ENCODE peak calls at places on chromosomes 11 and 22, in four cellular contexts. B is endodermal cell; L is aorta; H is CD4-positive, CD25-positive, alpha-beta regulatory T cell. O is an unnamed sample.
A peak's percentile ranks its signal among the peaks of the same experiment; 100 is the strongest.

GRCh38 chr11:117876341-117877119 is at the start of gene FXYD6:
- DNase-seq in B (peak; percentile 90), L (no peak), H (no peak), O (no peak)

GRCh38 chr22:22380098-22381030 is 128.2 kb downstream of the ZNF280B start:
- DNase-seq in B (peak; percentile 88), L (no peak), H (no peak), O (no peak)

GRCh38 chr22:45246060-45246985 is 5.6 kb upstream of the KIAA0930 start:
- DNase-seq in B (peak; percentile 70), L (peak; percentile 78), H (no peak), O (no peak)

GRCh38 chr11:113796663-113797259 is 17.2 kb downstream of the CLDN25 start:
- DNase-seq in B (peak; percentile 48), L (no peak), H (no peak), O (no peak)

GRCh38 chr11:19349340-19350025 is 108.7 kb upstream of the E2F8 start:
- DNase-seq in B (no peak), L (no peak), H (no peak), O (no peak)

GRCh38 chr11:43508511-43508918 is 149.8 kb downstream of the TTC17 start:
- DNase-seq in B (peak; percentile 66), L (no peak), H (no peak), O (no peak)

GRCh38 chr11:97325693-97326092 is 935.9 kb downstream of the JRKL start:
- DNase-seq in B (peak; percentile 52), L (no peak), H (no peak), O (no peak)

GRCh38 chr11:111764621-111765020 is 1.6 kb downstream of the PPP2R1B start:
- DNase-seq in B (no peak), L (no peak), H (no peak), O (no peak)

GRCh38 chr11:61881397-61881796 is 9.9 kb downstream of the FADS3 start:
- DNase-seq in B (peak; percentile 69), L (no peak), H (no peak), O (no peak)

GRCh38 chr22:17741866-17742527 is 32.3 kb downstream of the BID start:
- DNase-seq in B (no peak), L (no peak), H (no peak), O (no peak)

GRCh38 chr11:129435499-129436245 is 60.0 kb downstream of the BARX2 start:
- DNase-seq in B (no peak), L (no peak), H (no peak), O (no peak)

GRCh38 chr22:40261783-40262182 is 84.1 kb downstream of the TNRC6B start:
- DNase-seq in B (no peak), L (no peak), H (no peak), O (no peak)

GRCh38 chr11:129326921-129327320 is 48.7 kb upstream of the BARX2 start:
- DNase-seq in B (no peak), L (no peak), H (no peak), O (no peak)

GRCh38 chr22:19805821-19806212 is 45.2 kb downstream of the TBX1 start:
- DNase-seq in B (peak; percentile 21), L (no peak), H (no peak), O (peak; percentile 23)

GRCh38 chr11:96050435-96051182 is 126.7 kb upstream of the MTMR2 start:
- DNase-seq in B (no peak), L (no peak), H (no peak), O (no peak)

GRCh38 chr11:69354545-69354897 is 60.6 kb downstream of the MYEOV start:
- DNase-seq in B (no peak), L (no peak), H (no peak), O (no peak)

GRCh38 chr11:61327669-61328071 is 5.2 kb downstream of the DDB1 start:
- DNase-seq in B (no peak), L (no peak), H (no peak), O (no peak)

GRCh38 chr22:16808744-16809143 is 16.5 kb downstream of the XKR3 start:
- DNase-seq in B (no peak), L (no peak), H (no peak), O (no peak)

GRCh38 chr22:16717699-16718558 is 107.3 kb downstream of the XKR3 start:
- DNase-seq in B (no peak), L (peak; percentile 52), H (no peak), O (no peak)

GRCh38 chr11:46895821-46896220 is 22.5 kb downstream of the LRP4 start:
- DNase-seq in B (peak; percentile 16), L (peak; percentile 80), H (no peak), O (peak; percentile 70)

GRCh38 chr22:30000566-30000965 is 79.7 kb upstream of the HORMAD2 start:
- DNase-seq in B (no peak), L (no peak), H (no peak), O (no peak)

GRCh38 chr22:36399473-36399780 is 11.7 kb upstream of the MYH9 start:
- DNase-seq in B (no peak), L (no peak), H (no peak), O (no peak)

GRCh38 chr11:13440100-13440855 is 22.7 kb downstream of the BTBD10 start:
- DNase-seq in B (peak; percentile 54), L (no peak), H (no peak), O (no peak)

GRCh38 chr11:126733685-126734084 is 266.9 kb downstream of the KIRREL3 start:
- DNase-seq in B (no peak), L (no peak), H (no peak), O (no peak)

GRCh38 chr11:111922803-111923202 is 4.1 kb downstream of the C11orf52 start:
- DNase-seq in B (no peak), L (no peak), H (no peak), O (no peak)

DNA sequence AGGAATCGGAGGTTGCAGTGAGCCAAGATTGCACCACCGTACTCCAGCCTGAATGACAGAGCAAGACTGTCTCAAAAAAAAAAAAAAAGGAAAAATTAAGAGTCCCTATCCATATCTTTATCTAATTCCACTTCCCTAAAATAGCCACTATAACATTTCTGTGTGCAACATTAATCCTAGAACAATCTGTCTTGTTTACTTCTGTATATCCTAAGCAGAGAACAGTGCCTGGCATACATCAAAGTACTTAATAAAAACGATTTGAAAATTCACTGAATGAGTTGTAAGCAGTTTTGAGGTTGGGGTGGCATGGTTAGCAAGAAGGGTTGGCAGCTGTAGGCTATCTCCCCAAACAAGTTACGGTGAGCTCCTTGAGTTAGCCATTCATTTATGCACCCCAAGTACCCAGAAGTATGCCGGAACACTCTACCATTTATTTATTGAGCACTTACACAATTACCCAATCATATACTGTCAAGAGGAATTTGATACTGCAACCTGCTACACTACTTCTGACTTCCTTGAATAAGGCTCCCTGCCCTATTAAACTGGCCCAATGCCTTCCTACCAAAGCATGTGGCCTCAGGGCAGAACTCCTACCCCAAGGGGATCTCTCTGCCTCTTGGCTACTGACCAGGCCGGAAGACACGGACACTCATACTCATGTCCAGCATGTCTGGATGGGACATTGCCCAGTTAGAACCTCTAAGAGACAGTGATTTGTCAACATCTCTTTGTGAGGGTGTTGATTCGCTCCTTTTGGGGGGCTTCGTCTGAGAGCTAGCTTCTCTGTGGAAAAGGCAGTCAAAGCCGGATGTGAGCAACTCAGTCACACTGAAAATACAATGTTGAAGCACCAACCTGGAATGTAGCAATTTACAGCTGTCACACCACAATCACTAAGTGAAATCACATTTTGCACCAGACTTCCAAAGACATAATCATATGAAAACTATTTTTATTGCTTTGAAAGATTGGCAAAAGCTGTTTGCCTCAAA is 16.3 kb upstream of the TMEM41B start:
- DNase-seq in B (no peak), L (peak; percentile 32), H (no peak), O (peak; percentile 52)
- H3K4me3 ChIP-seq in B (no peak overlapping the region), L (no peak overlapping the region), H (no peak overlapping the region), O (no peak overlapping the region)

DNA sequence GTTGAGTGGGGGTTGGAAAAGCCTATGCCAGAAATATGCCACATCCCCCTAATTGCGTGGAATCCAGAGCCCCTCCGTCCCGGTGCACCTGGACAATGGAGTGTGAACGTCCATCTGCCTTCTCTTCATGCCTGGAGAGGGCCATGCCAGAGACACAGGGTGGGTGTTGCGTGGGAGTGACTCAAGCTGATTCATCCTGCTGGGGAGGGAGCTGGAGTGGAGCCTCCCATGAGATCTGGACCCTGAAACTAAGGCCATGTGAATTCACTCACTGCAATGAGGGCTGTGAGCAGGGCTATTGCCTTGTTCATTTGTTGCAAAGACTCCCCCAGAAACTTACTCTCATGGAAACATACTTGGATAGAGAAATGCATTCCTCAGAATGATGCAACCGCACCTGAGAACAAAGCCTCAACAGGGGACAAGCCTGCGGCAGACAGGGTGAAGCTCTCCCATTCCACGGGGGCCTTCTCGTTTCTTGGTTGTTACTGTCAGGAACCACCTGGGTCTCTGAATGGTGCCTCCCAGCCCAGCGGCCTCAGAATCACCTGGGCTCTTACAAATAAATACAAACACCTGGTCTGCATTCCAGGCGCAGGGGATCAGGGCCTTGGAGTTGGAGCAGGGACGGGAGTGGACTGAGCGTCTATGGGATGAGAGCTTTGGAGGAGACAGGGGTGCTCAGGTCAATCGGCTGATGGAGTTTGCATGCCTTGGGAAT is 1031.2 kb downstream of the BRD1 start:
- DNase-seq in B (peak; percentile 85), L (peak; percentile 60), H (no peak), O (no peak)
- H3K9me3 ChIP-seq in B (no peaks in the 10 kb centered on the region), L (no peaks in the 10 kb centered on the region), H (no peaks in the 10 kb centered on the region), O (no peaks in the 10 kb centered on the region)

DNA sequence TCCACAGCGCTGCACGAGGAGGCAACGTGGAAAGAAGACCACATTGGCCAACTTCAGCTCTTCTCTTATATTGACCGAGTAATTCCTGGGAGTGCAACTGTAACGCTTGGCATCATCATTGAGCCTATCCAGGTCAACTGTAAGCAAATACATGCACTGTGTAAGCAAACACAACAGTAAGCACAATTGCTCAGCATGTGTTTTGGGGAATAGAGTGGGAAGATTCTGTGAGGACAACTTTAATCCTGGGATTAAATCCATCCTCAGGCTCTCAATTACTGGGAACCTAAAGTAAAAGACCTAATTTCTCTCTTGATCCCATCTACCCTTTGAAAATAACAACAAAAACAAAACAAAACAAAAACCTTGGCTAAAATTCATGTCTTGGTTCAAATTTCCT is 109.5 kb upstream of the DDI1 start:
- DNase-seq in B (no peak), L (no peak), H (no peak), O (no peak)
- H3K4me3 ChIP-seq in B (no peak overlapping the region), L (no peak overlapping the region), H (no peak overlapping the region), O (no peak overlapping the region)

GRCh38 chr22:48391171-48391711 is 1436.4 kb downstream of the BRD1 start:
- DNase-seq in B (no peak), L (peak; percentile 30), H (no peak), O (no peak)

GRCh38 chr22:48394787-48395620 is 1432.7 kb downstream of the BRD1 start:
- DNase-seq in B (no peak), L (peak; percentile 61), H (no peak), O (no peak)

GRCh38 chr22:48389916-48390315 is 1437.8 kb downstream of the BRD1 start:
- DNase-seq in B (no peak), L (peak; percentile 4), H (no peak), O (no peak)

GRCh38 chr22:48393041-48393370 is 1434.7 kb downstream of the BRD1 start:
- DNase-seq in B (no peak), L (peak; percentile 63), H (no peak), O (no peak)

DNA sequence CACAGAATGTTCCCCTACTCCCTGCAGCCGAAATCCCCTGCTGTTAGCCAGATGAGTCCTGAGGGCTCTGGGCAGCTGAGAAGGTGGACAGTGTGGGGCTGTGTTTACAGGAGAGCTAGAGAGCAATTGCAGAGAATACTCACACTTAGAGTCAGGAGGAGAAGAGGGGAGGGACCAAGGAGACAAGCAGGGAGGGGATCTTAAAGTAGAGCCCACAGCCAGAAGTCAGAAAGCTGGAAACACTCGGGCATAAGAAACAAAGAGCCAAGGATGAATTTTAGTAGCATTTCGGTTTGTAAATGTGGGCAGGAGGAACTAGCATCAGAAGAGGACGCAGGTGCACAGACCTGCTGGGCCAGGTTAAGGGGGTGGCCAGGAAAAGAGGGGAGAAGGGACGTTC is 1435.9 kb downstream of the BRD1 start:
- DNase-seq in B (no peak), L (peak; percentile 2), H (no peak), O (no peak)
- H3K9me3 ChIP-seq in B (no peaks in the 10 kb centered on the region), L (no peaks in the 10 kb centered on the region), H (no peaks in the 10 kb centered on the region), O (no peaks in the 10 kb centered on the region)

GRCh38 chr11:78022397-78023396 is at the start of gene KCTD14:
- DNase-seq in B (peak; percentile 91), L (no peak), H (no peak), O (peak; percentile 78)
- H3K4me3 ChIP-seq in B (peak within 1 kb of the TSS; percentile 82), L (no peak within 1 kb of the TSS), H (no peak within 1 kb of the TSS), O (peak within 1 kb of the TSS; percentile 56)

GRCh38 chr11:3347127-3347526 is 31.8 kb downstream of the ZNF195 start:
- DNase-seq in B (no peak), L (no peak), H (no peak), O (no peak)
- H3K9me3 ChIP-seq in B (peaks cover 9% of the 10 kb centered on the region), L (peaks cover under 1% of the 10 kb centered on the region), H (peaks cover 12% of the 10 kb centered on the region), O (peaks cover 10% of the 10 kb centered on the region)